ENCODE peak calls at places on chromosomes 4 and X, in seven cellular contexts. One of them, this sample, is unnamed.

GRCh38 chr4:67550491-67551256 is 5.4 kb upstream of the CENPC start:
- DNase-seq in NCI-H1092 treated with DMSO at 0.1 percent for 48 hours: no peak
- DNase-seq in left ventricle myocardium inferior: no peak
- DNase-seq in anterior cingulate cortex: no peak
- DNase-seq in neural progenitor cell: no peak
- DNase-seq in GM04503: no peak
- DNase-seq in hippocampal formation: no peak
- DNase-seq in this sample: no peak

GRCh38 chr4:94472056-94472826 is 20.5 kb downstream of the PDLIM5 start:
- DNase-seq in left ventricle myocardium inferior: no peak
- DNase-seq in neural progenitor cell: no peak
- DNase-seq in GM04503: peak
- DNase-seq in anterior cingulate cortex: no peak
- DNase-seq in hippocampal formation: no peak
- DNase-seq in NCI-H1092 treated with DMSO at 0.1 percent for 48 hours: peak
- DNase-seq in this sample: no peak

GRCh38 chrX:74451450-74452198 is 30.3 kb downstream of the SLC16A2 start:
- DNase-seq in GM04503: no peak
- DNase-seq in hippocampal formation: no peak
- DNase-seq in left ventricle myocardium inferior: no peak
- DNase-seq in neural progenitor cell: no peak
- DNase-seq in anterior cingulate cortex: no peak
- DNase-seq in NCI-H1092 treated with DMSO at 0.1 percent for 48 hours: no peak
- DNase-seq in this sample: no peak

GRCh38 chrX:110415440-110416167 is 57.0 kb downstream of the RTL9 start:
- DNase-seq in hippocampal formation: no peak
- DNase-seq in left ventricle myocardium inferior: no peak
- DNase-seq in GM04503: no peak
- DNase-seq in anterior cingulate cortex: no peak
- DNase-seq in neural progenitor cell: no peak
- DNase-seq in NCI-H1092 treated with DMSO at 0.1 percent for 48 hours: no peak
- DNase-seq in this sample: no peak

GRCh38 chr4:8293131-8293975 is 23.8 kb downstream of the HTRA3 start:
- DNase-seq in NCI-H1092 treated with DMSO at 0.1 percent for 48 hours: no peak
- DNase-seq in hippocampal formation: no peak
- DNase-seq in left ventricle myocardium inferior: peak
- DNase-seq in GM04503: no peak
- DNase-seq in anterior cingulate cortex: no peak
- DNase-seq in neural progenitor cell: no peak
- DNase-seq in this sample: no peak

GRCh38 chr4:142334931-142335330 is 511.2 kb downstream of the INPP4B start:
- DNase-seq in NCI-H1092 treated with DMSO at 0.1 percent for 48 hours: no peak
- DNase-seq in left ventricle myocardium inferior: no peak
- DNase-seq in neural progenitor cell: no peak
- DNase-seq in anterior cingulate cortex: no peak
- DNase-seq in hippocampal formation: no peak
- DNase-seq in GM04503: no peak
- DNase-seq in this sample: no peak

GRCh38 chr4:25608644-25609043 is 47.0 kb upstream of the SLC34A2 start:
- DNase-seq in anterior cingulate cortex: no peak
- DNase-seq in neural progenitor cell: no peak
- DNase-seq in NCI-H1092 treated with DMSO at 0.1 percent for 48 hours: no peak
- DNase-seq in GM04503: no peak
- DNase-seq in left ventricle myocardium inferior: no peak
- DNase-seq in hippocampal formation: no peak
- DNase-seq in this sample: no peak

GRCh38 chr4:15400911-15401671 is 26.7 kb upstream of the C1QTNF7 start:
- DNase-seq in NCI-H1092 treated with DMSO at 0.1 percent for 48 hours: no peak
- DNase-seq in left ventricle myocardium inferior: peak
- DNase-seq in anterior cingulate cortex: no peak
- DNase-seq in GM04503: peak
- DNase-seq in hippocampal formation: peak
- DNase-seq in neural progenitor cell: no peak
- DNase-seq in this sample: peak

GRCh38 chr4:82256718-82257117 is 117.1 kb downstream of the HNRNPD start:
- DNase-seq in left ventricle myocardium inferior: no peak
- DNase-seq in neural progenitor cell: no peak
- DNase-seq in anterior cingulate cortex: no peak
- DNase-seq in NCI-H1092 treated with DMSO at 0.1 percent for 48 hours: no peak
- DNase-seq in GM04503: no peak
- DNase-seq in hippocampal formation: no peak
- DNase-seq in this sample: no peak

GRCh38 chrX:129523076-129524055 is at the start of gene SMARCA1:
- DNase-seq in neural progenitor cell: peak
- DNase-seq in GM04503: no peak
- DNase-seq in left ventricle myocardium inferior: peak
- DNase-seq in anterior cingulate cortex: peak
- DNase-seq in NCI-H1092 treated with DMSO at 0.1 percent for 48 hours: peak
- DNase-seq in hippocampal formation: peak
- DNase-seq in this sample: peak

GRCh38 chr4:27059446-27059845 is 198.8 kb downstream of the STIM2 start:
- DNase-seq in neural progenitor cell: no peak
- DNase-seq in left ventricle myocardium inferior: no peak
- DNase-seq in hippocampal formation: no peak
- DNase-seq in NCI-H1092 treated with DMSO at 0.1 percent for 48 hours: no peak
- DNase-seq in anterior cingulate cortex: no peak
- DNase-seq in GM04503: no peak
- DNase-seq in this sample: no peak

GRCh38 chrX:74351760-74352159 is 47.8 kb downstream of the ZCCHC13 start:
- DNase-seq in NCI-H1092 treated with DMSO at 0.1 percent for 48 hours: no peak
- DNase-seq in GM04503: no peak
- DNase-seq in left ventricle myocardium inferior: no peak
- DNase-seq in anterior cingulate cortex: no peak
- DNase-seq in neural progenitor cell: no peak
- DNase-seq in hippocampal formation: no peak
- DNase-seq in this sample: no peak

GRCh38 chr4:120406960-120407359 is 340.3 kb upstream of the MAD2L1 start:
- DNase-seq in anterior cingulate cortex: no peak
- DNase-seq in GM04503: no peak
- DNase-seq in hippocampal formation: no peak
- DNase-seq in NCI-H1092 treated with DMSO at 0.1 percent for 48 hours: no peak
- DNase-seq in left ventricle myocardium inferior: no peak
- DNase-seq in neural progenitor cell: no peak
- DNase-seq in this sample: no peak

This sample was measured in globus pallidus.